ENCODE peak calls at places on chromosomes 4 and X, in eight cellular contexts. L is left ventricle myocardium inferior, I is keratinocyte, E is cardiac muscle cell, C is SK-N-SH, H is tibial nerve, B is HCT116, F is tibial artery. D is an unnamed sample. For H3K4me1, the result is how much of the 10 kb centered on the place peaks cover.

GRCh38 chr4:36317731-36318130 is 36.3 kb downstream of the DTHD1 start:
- DNase-seq in L (no peak), I (no peak), E (no peak), C (no peak), H (no peak), B (no peak), F (no peak), D (no peak)

GRCh38 chr4:187192266-187192665 is 468.6 kb upstream of the FAT1 start:
- DNase-seq in L (no peak), I (no peak), E (no peak), C (no peak), H (no peak), B (no peak), F (no peak), D (no peak)

GRCh38 chrX:701673-702072 is 71.1 kb downstream of the SHOX start:
- DNase-seq in L (no peak), I (no peak), E (no peak), C (no peak), H (no peak), B (no peak), F (no peak), D (peak)

GRCh38 chrX:3286196-3286920 is 60.1 kb downstream of the MXRA5 start:
- DNase-seq in L (no peak), I (no peak), E (peak), C (no peak), H (no peak), B (peak), F (no peak), D (no peak)

GRCh38 chr4:17787315-17787714 is 5.9 kb upstream of the FAM184B start:
- DNase-seq in L (no peak), I (no peak), E (no peak), C (no peak), H (no peak), B (no peak), F (no peak), D (no peak)

GRCh38 chr4:145937021-145937861 is 1.4 kb downstream of the ZNF827 start:
- DNase-seq in L (peak), I (no peak), E (peak), C (peak), H (peak), B (no peak), F (peak), D (peak)

GRCh38 chr4:10006236-10006603 is 15.1 kb downstream of the SLC2A9 start:
- DNase-seq in L (no peak), I (no peak), E (peak), C (no peak), H (peak), B (no peak), F (peak), D (no peak)

GRCh38 chr4:184282895-184283654 is 65.4 kb upstream of the ENPP6 start:
- DNase-seq in L (no peak), I (no peak), E (no peak), C (no peak), H (peak), B (no peak), F (no peak), D (no peak)

GRCh38 chrX:40237745-40238178 is 140.0 kb upstream of the BCOR start:
- DNase-seq in L (no peak), I (no peak), E (no peak), C (no peak), H (no peak), B (no peak), F (no peak), D (no peak)

GRCh38 chr4:8157496-8157895 is 1.1 kb downstream of the ABLIM2 start:
- DNase-seq in L (peak), I (no peak), E (peak), C (no peak), H (no peak), B (no peak), F (peak), D (no peak)

GRCh38 chr4:42371306-42372063 is 25.8 kb upstream of the SHISA3 start:
- DNase-seq in L (no peak), I (no peak), E (peak), C (peak), H (peak), B (peak), F (no peak), D (no peak)

DNA sequence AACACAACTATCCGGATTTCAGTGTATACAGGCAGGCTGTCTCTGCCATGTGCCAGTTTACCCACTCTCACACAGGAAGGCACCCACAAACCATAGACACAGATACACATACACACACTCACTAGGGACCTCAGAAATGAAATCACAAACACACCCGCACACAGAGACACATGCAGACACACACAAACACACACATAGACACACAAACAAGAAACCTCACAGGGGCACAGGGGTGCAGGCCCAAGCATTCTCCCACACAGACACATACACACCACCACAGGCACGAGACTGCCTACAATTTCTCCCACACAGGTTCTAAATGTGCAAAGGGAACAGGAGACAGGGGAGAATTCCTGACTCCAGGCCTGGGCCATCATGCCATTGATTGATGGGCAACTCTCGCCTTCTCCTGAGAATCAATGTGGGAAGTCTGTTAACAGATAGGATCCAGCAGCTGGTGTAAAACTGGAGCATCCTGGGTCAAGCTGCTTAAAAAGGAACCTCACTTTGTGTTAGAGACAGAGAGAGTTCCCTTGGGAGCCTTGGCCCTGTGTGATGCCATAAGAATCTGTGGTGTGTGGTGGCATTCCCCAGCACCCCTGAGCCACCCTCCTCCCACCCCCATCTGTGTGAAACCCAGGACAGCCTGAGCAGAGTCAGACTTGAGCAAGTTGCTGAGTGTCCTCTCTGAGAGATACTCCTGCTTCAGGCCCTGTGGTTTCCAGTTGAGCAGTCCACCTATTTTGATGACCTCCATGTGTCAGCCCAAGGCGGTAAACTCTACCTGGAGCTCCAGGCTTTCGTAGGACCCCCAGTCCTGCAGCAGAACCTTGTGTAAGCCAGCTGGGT is 33.9 kb downstream of the NBDY start:
- DNase-seq in L (no peak), I (no peak), E (no peak), C (no peak), H (no peak), B (no peak), F (no peak), D (no peak)
- H3K4me1 ChIP-seq in L (under half), I (under half), E (under half), C (under half), H (under half), B (under half), F (under half), D (under half)

DNA sequence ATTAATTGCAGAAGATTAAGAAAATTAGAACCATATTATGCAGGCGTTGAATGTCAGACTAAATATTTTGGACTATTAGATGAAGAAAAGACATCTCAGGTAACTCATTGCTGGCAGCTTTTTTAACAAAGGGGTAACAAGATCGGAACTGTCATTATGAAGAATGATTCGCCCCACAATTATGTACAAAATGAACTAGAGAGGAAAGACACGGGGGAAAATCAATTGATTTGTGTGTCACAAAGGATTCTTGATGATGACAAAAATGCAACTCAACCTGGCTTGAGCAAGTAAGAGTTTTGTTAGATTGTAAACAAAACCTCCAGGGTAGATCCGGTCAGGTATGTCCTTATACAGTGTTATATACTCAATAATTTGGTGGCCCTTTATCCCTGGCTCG is 12.5 kb upstream of the DCLK2 start:
- DNase-seq in L (no peak), I (no peak), E (no peak), C (no peak), H (no peak), B (peak), F (no peak), D (no peak)
- H3K27ac ChIP-seq in L (no peak), I (no peak), E (no peak), C (no peak), H (no peak), B (no peak), F (no peak), D (no peak)

DNA sequence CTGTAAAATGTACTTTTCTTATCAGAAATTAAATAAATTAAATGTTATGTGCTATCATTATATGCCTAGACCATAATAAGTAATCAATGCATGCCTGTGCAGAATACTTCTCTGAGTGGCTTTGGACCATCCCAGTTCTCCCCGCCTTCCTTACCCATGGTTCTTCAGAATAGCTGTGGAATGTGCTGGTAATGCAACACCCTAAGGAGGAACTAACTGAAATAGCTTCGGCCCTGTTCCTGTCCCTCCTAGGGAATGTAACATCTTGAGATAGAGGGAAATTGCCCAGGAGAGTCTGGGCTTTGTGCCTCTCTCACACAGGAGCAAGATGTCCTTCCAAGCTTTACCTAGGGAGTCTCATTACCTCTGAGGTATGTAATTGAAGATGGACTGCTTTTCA is 693.6 kb upstream of the HS3ST1 start:
- DNase-seq in L (no peak), I (no peak), E (no peak), C (no peak), H (no peak), B (no peak), F (peak), D (no peak)
- H3K4me1 ChIP-seq in L (under half), I (under half), E (under half), C (under half), H (under half), B (under half), F (under half), D (under half)

DNA sequence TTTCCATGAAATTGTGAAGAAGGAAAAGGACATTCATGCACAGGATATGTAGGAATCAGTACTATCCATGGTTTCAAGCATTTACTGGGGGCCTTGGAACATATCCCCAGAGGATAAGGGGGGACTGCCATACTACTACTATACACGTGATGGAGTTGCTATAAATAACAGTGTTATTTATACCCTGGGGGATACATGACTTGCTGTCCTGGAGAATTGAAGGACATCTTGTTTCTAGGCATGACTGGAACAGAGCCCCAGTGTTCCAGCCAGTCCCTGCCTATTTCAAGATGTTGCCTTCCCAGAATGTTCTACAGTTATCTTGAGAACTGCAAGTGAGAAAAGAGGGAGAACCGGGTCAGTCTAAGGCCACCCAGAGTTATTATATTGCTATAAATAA is 39.6 kb upstream of the ZNF81 start:
- DNase-seq in L (no peak), I (no peak), E (no peak), C (no peak), H (no peak), B (no peak), F (no peak), D (no peak)
- H3K27ac ChIP-seq in L (peak), I (no peak), E (no peak), C (no peak), H (no peak), B (no peak), F (no peak), D (no peak)

GRCh38 chr4:74109894-74110605 is 11.1 kb upstream of the CXCL2 start:
- DNase-seq in L (no peak), I (peak), E (peak), C (no peak), H (no peak), B (peak), F (no peak), D (no peak)
- H3K4me1 ChIP-seq in L (half or more), I (half or more), E (under half), C (under half), H (under half), B (under half), F (under half), D (under half)

GRCh38 chr4:147839200-147839599 is 107.3 kb downstream of the ARHGAP10 start:
- DNase-seq in L (no peak), I (no peak), E (no peak), C (no peak), H (no peak), B (no peak), F (no peak), D (no peak)

GRCh38 chr4:147836807-147837206 is 104.9 kb downstream of the ARHGAP10 start:
- DNase-seq in L (no peak), I (no peak), E (no peak), C (no peak), H (no peak), B (no peak), F (no peak), D (no peak)

GRCh38 chr4:147837435-147837834 is 105.5 kb downstream of the ARHGAP10 start:
- DNase-seq in L (no peak), I (no peak), E (no peak), C (no peak), H (no peak), B (no peak), F (no peak), D (no peak)

GRCh38 chr4:147839651-147840050 is 107.8 kb downstream of the ARHGAP10 start:
- DNase-seq in L (no peak), I (no peak), E (no peak), C (no peak), H (no peak), B (no peak), F (no peak), D (no peak)

DNA sequence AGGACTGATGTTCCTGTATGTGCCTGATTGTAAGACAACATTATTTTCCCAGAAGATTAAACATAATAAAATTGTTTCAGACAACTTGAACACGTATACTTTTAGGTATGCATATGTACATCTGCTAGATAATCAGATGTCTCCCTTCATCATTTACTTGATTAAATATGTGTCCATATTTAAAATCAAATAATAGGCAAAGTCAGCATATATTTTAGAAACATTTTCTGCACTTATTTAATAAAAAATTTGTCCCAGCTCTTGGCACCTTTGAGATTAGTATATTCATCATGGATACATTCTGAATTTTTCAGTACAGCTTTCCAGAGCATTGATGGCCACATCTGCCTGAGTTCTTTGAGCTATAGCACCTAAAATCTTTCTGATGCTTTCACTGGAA is 106.0 kb downstream of the ARHGAP10 start:
- DNase-seq in L (no peak), I (no peak), E (no peak), C (no peak), H (no peak), B (no peak), F (no peak), D (no peak)
- H3K27ac ChIP-seq in L (peak), I (no peak), E (no peak), C (no peak), H (no peak), B (no peak), F (peak), D (no peak)

DNA sequence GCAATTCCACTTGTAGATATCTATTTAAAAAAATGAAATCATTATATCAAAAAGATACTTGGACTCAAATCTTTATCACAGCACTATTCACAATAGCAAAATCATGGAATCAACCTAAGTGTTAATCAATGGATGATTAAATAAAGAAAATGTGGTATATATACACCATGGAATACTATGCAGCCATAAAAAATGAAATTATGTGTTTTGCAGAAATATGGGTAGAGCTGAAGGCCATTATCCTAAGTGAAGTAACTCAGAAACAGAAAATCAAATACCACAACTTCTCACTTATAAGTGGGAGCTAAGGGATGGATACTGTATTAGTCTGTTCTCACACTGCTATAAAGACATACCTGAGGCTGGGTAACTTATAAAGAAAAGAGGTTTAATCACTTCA is 14.3 kb upstream of the INTU start:
- DNase-seq in L (no peak), I (no peak), E (no peak), C (no peak), H (no peak), B (no peak), F (no peak), D (no peak)
- H3K4me1 ChIP-seq in L (under half), I (under half), E (under half), C (under half), H (under half), B (under half), F (under half), D (under half)

GRCh38 chr4:140648716-140649115 is 80.0 kb upstream of the UCP1 start:
- DNase-seq in L (no peak), I (no peak), E (no peak), C (no peak), H (no peak), B (no peak), F (no peak), D (no peak)
- H3K27ac ChIP-seq in L (no peak), I (no peak), E (no peak), C (peak), H (no peak), B (no peak), F (no peak), D (no peak)

DNA sequence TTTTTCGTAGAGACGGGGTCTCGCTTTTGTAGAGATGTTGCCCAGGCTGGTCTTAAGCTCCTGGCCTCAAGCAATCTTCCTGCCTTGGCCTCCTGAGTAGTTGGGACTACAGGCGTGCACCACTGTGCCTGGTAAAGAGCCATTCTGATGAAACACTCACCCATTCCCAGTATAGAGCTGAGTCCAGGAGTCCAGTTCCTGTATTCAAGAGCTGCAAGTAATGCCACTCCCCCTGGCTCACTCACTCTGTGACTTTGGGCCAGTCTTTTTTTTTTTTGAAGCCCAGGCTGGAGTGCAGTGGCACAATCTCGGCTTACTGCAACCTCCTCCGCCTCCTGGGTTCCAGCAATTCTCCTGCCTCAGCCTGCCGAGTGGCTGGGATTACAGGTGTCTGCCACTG is 3.5 kb downstream of the CCDC22 start:
- DNase-seq in L (no peak), I (no peak), E (no peak), C (no peak), H (no peak), B (no peak), F (no peak), D (no peak)
- H3K4me1 ChIP-seq in L (under half), I (under half), E (under half), C (under half), H (under half), B (under half), F (under half), D (under half)